ENCODE peak calls at places on chromosomes 6 and 20, in eight cellular contexts. One of them, this sample, is unnamed.

GRCh38 chr20:48471176-48471575 is 356.6 kb downstream of the PREX1 start:
- DNase-seq in fibroblast of lung: no peak
- DNase-seq in DND-41: no peak
- DNase-seq in hepatocyte: no peak
- DNase-seq in PC-3: no peak
- DNase-seq in GM23248: no peak
- DNase-seq in GM12878: no peak
- DNase-seq in K562: no peak
- DNase-seq in this sample: no peak

GRCh38 chr6:4313044-4313686 is 177.8 kb upstream of the ECI2 start:
- DNase-seq in K562: no peak
- DNase-seq in DND-41: no peak
- DNase-seq in GM23248: peak
- DNase-seq in fibroblast of lung: peak
- DNase-seq in hepatocyte: peak
- DNase-seq in PC-3: peak
- DNase-seq in GM12878: no peak
- DNase-seq in this sample: no peak

GRCh38 chr6:66199146-66199545 is 492.1 kb upstream of the EYS start:
- DNase-seq in PC-3: peak
- DNase-seq in K562: no peak
- DNase-seq in fibroblast of lung: no peak
- DNase-seq in hepatocyte: no peak
- DNase-seq in DND-41: no peak
- DNase-seq in GM23248: no peak
- DNase-seq in GM12878: no peak
- DNase-seq in this sample: no peak

GRCh38 chr6:166540631-166541331 is 45.7 kb downstream of the RAMACL start:
- DNase-seq in DND-41: no peak
- DNase-seq in GM23248: peak
- DNase-seq in PC-3: no peak
- DNase-seq in fibroblast of lung: no peak
- DNase-seq in hepatocyte: no peak
- DNase-seq in GM12878: peak
- DNase-seq in K562: peak
- DNase-seq in this sample: no peak

GRCh38 chr6:47097092-47097945 is 55.2 kb upstream of the ADGRF1 start:
- DNase-seq in GM12878: peak
- DNase-seq in GM23248: peak
- DNase-seq in K562: peak
- DNase-seq in DND-41: peak
- DNase-seq in PC-3: peak
- DNase-seq in hepatocyte: peak
- DNase-seq in fibroblast of lung: peak
- DNase-seq in this sample: peak

GRCh38 chr20:3738109-3739053 is 5.9 kb downstream of the HSPA12B start:
- DNase-seq in DND-41: no peak
- DNase-seq in GM12878: no peak
- DNase-seq in K562: no peak
- DNase-seq in hepatocyte: peak
- DNase-seq in fibroblast of lung: no peak
- DNase-seq in PC-3: no peak
- DNase-seq in GM23248: no peak
- DNase-seq in this sample: peak

GRCh38 chr6:10190042-10190441 is 224.8 kb downstream of the TFAP2A start:
- DNase-seq in DND-41: no peak
- DNase-seq in PC-3: peak
- DNase-seq in K562: no peak
- DNase-seq in GM12878: no peak
- DNase-seq in fibroblast of lung: no peak
- DNase-seq in hepatocyte: peak
- DNase-seq in GM23248: no peak
- DNase-seq in this sample: no peak

GRCh38 chr6:52808660-52809059 is 5.0 kb upstream of the GSTA1 start:
- DNase-seq in DND-41: no peak
- DNase-seq in K562: no peak
- DNase-seq in PC-3: no peak
- DNase-seq in GM12878: no peak
- DNase-seq in hepatocyte: no peak
- DNase-seq in GM23248: no peak
- DNase-seq in fibroblast of lung: no peak
- DNase-seq in this sample: no peak

GRCh38 chr6:117907600-117908245 is 659 bp downstream of the SLC35F1 start:
- DNase-seq in DND-41: no peak
- DNase-seq in GM12878: no peak
- DNase-seq in PC-3: no peak
- DNase-seq in hepatocyte: peak
- DNase-seq in fibroblast of lung: no peak
- DNase-seq in K562: no peak
- DNase-seq in GM23248: peak
- DNase-seq in this sample: no peak

GRCh38 chr20:24816907-24817306 is 132.2 kb upstream of the CST7 start:
- DNase-seq in GM23248: no peak
- DNase-seq in fibroblast of lung: no peak
- DNase-seq in hepatocyte: no peak
- DNase-seq in PC-3: no peak
- DNase-seq in GM12878: no peak
- DNase-seq in K562: no peak
- DNase-seq in DND-41: no peak
- DNase-seq in this sample: no peak

GRCh38 chr6:75526502-75527127 is 33.0 kb upstream of the FILIP1 start:
- DNase-seq in K562: peak
- DNase-seq in PC-3: peak
- DNase-seq in GM23248: peak
- DNase-seq in hepatocyte: peak
- DNase-seq in DND-41: peak
- DNase-seq in GM12878: peak
- DNase-seq in fibroblast of lung: peak
- DNase-seq in this sample: peak

GRCh38 chr6:82365011-82365751 is 1.6 kb downstream of the TPBG start:
- DNase-seq in DND-41: no peak
- DNase-seq in GM12878: no peak
- DNase-seq in PC-3: peak
- DNase-seq in K562: no peak
- DNase-seq in fibroblast of lung: peak
- DNase-seq in GM23248: peak
- DNase-seq in hepatocyte: peak
- DNase-seq in this sample: no peak

GRCh38 chr6:125117818-125118217 is 35.8 kb upstream of the TPD52L1 start:
- DNase-seq in GM23248: peak
- DNase-seq in fibroblast of lung: no peak
- DNase-seq in GM12878: no peak
- DNase-seq in hepatocyte: no peak
- DNase-seq in DND-41: no peak
- DNase-seq in K562: no peak
- DNase-seq in PC-3: no peak
- DNase-seq in this sample: no peak

GRCh38 chr20:63206878-63207277 is 9.1 kb downstream of the YTHDF1 start:
- DNase-seq in K562: no peak
- DNase-seq in fibroblast of lung: no peak
- DNase-seq in GM23248: peak
- DNase-seq in PC-3: peak
- DNase-seq in GM12878: no peak
- DNase-seq in hepatocyte: no peak
- DNase-seq in DND-41: no peak
- DNase-seq in this sample: no peak

GRCh38 chr20:51768759-51769517 is 748 bp upstream of the ATP9A start:
- DNase-seq in DND-41: no peak
- DNase-seq in hepatocyte: no peak
- DNase-seq in K562: no peak
- DNase-seq in fibroblast of lung: no peak
- DNase-seq in GM23248: peak
- DNase-seq in GM12878: no peak
- DNase-seq in PC-3: no peak
- DNase-seq in this sample: no peak

DNA sequence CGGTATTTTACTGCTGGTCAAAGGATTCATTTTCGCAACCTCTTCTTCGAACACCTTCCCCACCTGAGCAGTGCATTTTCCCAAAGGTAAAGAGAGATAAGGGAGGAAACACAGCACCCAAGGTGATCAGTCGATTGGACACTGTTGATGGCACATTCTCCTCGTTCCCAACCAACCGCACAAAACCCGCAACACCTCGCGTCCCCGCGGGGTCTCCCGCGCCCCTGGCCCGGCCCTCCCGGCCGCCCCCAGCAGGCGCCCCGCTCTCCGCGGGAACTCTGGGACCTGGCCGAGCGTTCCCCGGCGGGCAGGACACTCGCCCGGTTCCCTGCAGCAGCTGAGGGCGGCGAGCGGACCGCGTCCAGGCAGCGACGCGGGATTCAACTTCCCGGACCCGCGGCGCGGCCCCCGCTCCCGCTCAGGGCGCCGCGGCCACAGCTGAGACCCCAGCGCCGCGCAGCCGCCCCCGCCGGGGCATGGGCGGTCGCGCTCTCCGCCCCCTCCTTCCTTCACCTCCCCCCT is 506 bp downstream of the RGS17 start:
- DNase-seq in GM23248: peak
- DNase-seq in DND-41: no peak
- DNase-seq in fibroblast of lung: no peak
- DNase-seq in GM12878: no peak
- DNase-seq in PC-3: no peak
- DNase-seq in K562: no peak
- DNase-seq in hepatocyte: peak
- DNase-seq in this sample: no peak
- TF ChIP-seq EZH2 in GM23248: no peak
- TF ChIP-seq EZH2 in DND-41: no peak
- TF ChIP-seq EZH2 in fibroblast of lung: no peak
- TF ChIP-seq EZH2 in GM12878: no peak
- TF ChIP-seq EZH2 in PC-3: no peak
- TF ChIP-seq EZH2 in K562: no peak
- TF ChIP-seq EZH2 in hepatocyte: no peak
- TF ChIP-seq EZH2 in this sample: peak

GRCh38 chr6:119347466-119348307 is 1.9 kb downstream of the MAN1A1 start:
- DNase-seq in fibroblast of lung: no peak
- DNase-seq in hepatocyte: peak
- DNase-seq in PC-3: peak
- DNase-seq in GM12878: no peak
- DNase-seq in GM23248: peak
- DNase-seq in DND-41: no peak
- DNase-seq in K562: peak
- DNase-seq in this sample: peak

GRCh38 chr6:119350202-119351004 is 842 bp upstream of the MAN1A1 start:
- DNase-seq in GM23248: peak
- DNase-seq in PC-3: peak
- DNase-seq in hepatocyte: peak
- DNase-seq in DND-41: no peak
- DNase-seq in K562: no peak
- DNase-seq in fibroblast of lung: peak
- DNase-seq in GM12878: no peak
- DNase-seq in this sample: peak

GRCh38 chr6:119348308-119349040 is 1.1 kb downstream of the MAN1A1 start:
- DNase-seq in GM12878: no peak
- DNase-seq in PC-3: no peak
- DNase-seq in DND-41: peak
- DNase-seq in GM23248: peak
- DNase-seq in K562: peak
- DNase-seq in hepatocyte: peak
- DNase-seq in fibroblast of lung: no peak
- DNase-seq in this sample: peak

GRCh38 chr6:119349341-119350201 is at the start of gene MAN1A1:
- DNase-seq in K562: peak
- DNase-seq in fibroblast of lung: peak
- DNase-seq in GM23248: peak
- DNase-seq in PC-3: peak
- DNase-seq in GM12878: no peak
- DNase-seq in hepatocyte: peak
- DNase-seq in DND-41: peak
- DNase-seq in this sample: peak

DNA sequence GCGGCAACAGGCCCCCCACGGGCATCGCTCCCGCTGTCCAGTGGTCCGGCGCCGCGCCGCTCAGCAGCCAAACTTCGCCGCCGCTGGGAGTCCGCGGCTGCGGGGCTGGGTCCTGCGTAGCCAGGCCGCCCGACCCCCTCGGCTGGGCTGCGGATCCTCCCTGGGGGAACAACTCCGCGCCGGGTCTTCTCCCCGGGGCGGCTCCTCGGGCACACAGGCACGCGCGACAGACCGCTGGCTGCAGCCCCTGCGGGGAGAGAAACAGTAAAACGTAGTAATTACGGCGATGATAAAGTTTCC is 570 bp downstream of the MAN1A1 start:
- DNase-seq in GM23248: peak
- DNase-seq in GM12878: no peak
- DNase-seq in PC-3: no peak
- DNase-seq in hepatocyte: no peak
- DNase-seq in DND-41: no peak
- DNase-seq in fibroblast of lung: no peak
- DNase-seq in K562: no peak
- DNase-seq in this sample: no peak
- TF ChIP-seq EZH2 in GM23248: no peak
- TF ChIP-seq EZH2 in GM12878: no peak
- TF ChIP-seq EZH2 in PC-3: no peak
- TF ChIP-seq EZH2 in hepatocyte: no peak
- TF ChIP-seq EZH2 in DND-41: peak
- TF ChIP-seq EZH2 in fibroblast of lung: no peak
- TF ChIP-seq EZH2 in K562: no peak
- TF ChIP-seq EZH2 in this sample: no peak

GRCh38 chr6:42978793-42979522 is at the start of gene PEX6:
- DNase-seq in GM23248: peak
- DNase-seq in hepatocyte: peak
- DNase-seq in fibroblast of lung: peak
- DNase-seq in PC-3: peak
- DNase-seq in K562: peak
- DNase-seq in GM12878: peak
- DNase-seq in DND-41: peak
- DNase-seq in this sample: peak
- TF ChIP-seq EZH2 in GM23248: no peak
- TF ChIP-seq EZH2 in hepatocyte: no peak
- TF ChIP-seq EZH2 in fibroblast of lung: no peak
- TF ChIP-seq EZH2 in PC-3: no peak
- TF ChIP-seq EZH2 in K562: no peak
- TF ChIP-seq EZH2 in GM12878: no peak
- TF ChIP-seq EZH2 in DND-41: no peak
- TF ChIP-seq EZH2 in this sample: no peak

GRCh38 chr6:108168501-108168979 is 2.7 kb downstream of the NR2E1 start:
- DNase-seq in PC-3: no peak
- DNase-seq in DND-41: no peak
- DNase-seq in GM12878: no peak
- DNase-seq in GM23248: peak
- DNase-seq in hepatocyte: peak
- DNase-seq in fibroblast of lung: no peak
- DNase-seq in K562: no peak
- DNase-seq in this sample: peak

GRCh38 chr6:108165714-108166663 is at the start of gene NR2E1:
- DNase-seq in GM23248: peak
- DNase-seq in K562: no peak
- DNase-seq in hepatocyte: no peak
- DNase-seq in fibroblast of lung: peak
- DNase-seq in DND-41: no peak
- DNase-seq in PC-3: no peak
- DNase-seq in GM12878: no peak
- DNase-seq in this sample: no peak

GRCh38 chr6:108168026-108168463 is 2.2 kb downstream of the NR2E1 start:
- DNase-seq in GM23248: no peak
- DNase-seq in K562: no peak
- DNase-seq in hepatocyte: no peak
- DNase-seq in DND-41: no peak
- DNase-seq in GM12878: no peak
- DNase-seq in fibroblast of lung: no peak
- DNase-seq in PC-3: no peak
- DNase-seq in this sample: no peak

GRCh38 chr6:108167449-108167903 is 1.7 kb downstream of the NR2E1 start:
- DNase-seq in DND-41: no peak
- DNase-seq in GM12878: no peak
- DNase-seq in PC-3: no peak
- DNase-seq in GM23248: no peak
- DNase-seq in hepatocyte: no peak
- DNase-seq in fibroblast of lung: no peak
- DNase-seq in K562: no peak
- DNase-seq in this sample: no peak

GRCh38 chr6:108166664-108167448 is 1.0 kb downstream of the NR2E1 start:
- DNase-seq in fibroblast of lung: no peak
- DNase-seq in GM12878: no peak
- DNase-seq in K562: no peak
- DNase-seq in DND-41: no peak
- DNase-seq in PC-3: no peak
- DNase-seq in hepatocyte: no peak
- DNase-seq in GM23248: no peak
- DNase-seq in this sample: no peak
- TF ChIP-seq EZH2 in fibroblast of lung: peak
- TF ChIP-seq EZH2 in GM12878: no peak
- TF ChIP-seq EZH2 in K562: no peak
- TF ChIP-seq EZH2 in DND-41: no peak
- TF ChIP-seq EZH2 in PC-3: no peak
- TF ChIP-seq EZH2 in hepatocyte: no peak
- TF ChIP-seq EZH2 in GM23248: peak
- TF ChIP-seq EZH2 in this sample: no peak